ENCODE peak calls at places on chromosome 1, in nine cellular contexts. Y, U, C, X, M, L, J, H and K are unnamed samples.

GRCh38 chr1:164602480-164603093 is 43.6 kb downstream of the PBX1 start:
- DNase-seq in H (no peak), J (peak; percentile 41), C (no peak), M (no peak), L (no peak), Y (no peak), X (peak; percentile 30), U (no peak), K (peak; percentile 81)

GRCh38 chr1:17567582-17567981 is 28.1 kb downstream of the ARHGEF10L start:
- DNase-seq in H (no peak), C (no peak), L (no peak), U (no peak), Y (no peak), J (no peak), X (no peak), M (no peak), K (no peak)

GRCh38 chr1:45573231-45573804 is 10.5 kb upstream of the NASP start:
- DNase-seq in L (no peak), Y (no peak), X (no peak), H (no peak), C (no peak), J (no peak), M (no peak), U (no peak), K (peak; percentile 40)

GRCh38 chr1:207026177-207026576 is 6.4 kb downstream of the C1orf116 start:
- DNase-seq in C (no peak), U (no peak), J (no peak), M (peak; percentile 57), L (no peak), H (no peak), Y (no peak), X (no peak), K (no peak)

GRCh38 chr1:38000529-38001453 is 4.5 kb downstream of the FHL3 start:
- DNase-seq in X (no peak), H (no peak), C (peak; percentile 49), U (no peak), Y (no peak), M (peak; percentile 87), J (no peak), L (no peak), K (peak; percentile 56)

GRCh38 chr1:156080598-156081173 is 1.6 kb downstream of the MEX3A start:
- DNase-seq in U (no peak), L (no peak), Y (no peak), H (no peak), M (no peak), C (no peak), J (no peak), X (no peak), K (peak; percentile 47)

GRCh38 chr1:233433436-233434213 is 106.1 kb downstream of the MAP3K21 start:
- DNase-seq in X (no peak), J (no peak), Y (no peak), L (no peak), H (no peak), C (no peak), U (no peak), M (no peak), K (no peak)

GRCh38 chr1:201268604-201269151 is 14.6 kb upstream of the PKP1 start:
- DNase-seq in C (no peak), Y (no peak), H (no peak), J (peak; percentile 48), U (no peak), X (peak; percentile 54), M (peak; percentile 71), L (no peak), K (peak; percentile 64)